ENCODE peak calls at places on chromosomes 1 and 21, in seven cellular contexts. Y is heart left ventricle, F is Peyer's patch, X is stomach, V is GM12878, K is A549, E is transverse colon. Z is an unnamed sample.

GRCh38 chr1:65264197-65264929 is 45.0 kb upstream of the DNAJC6 start:
- DNase-seq in X (no peak), F (no peak), E (no peak), V (no peak), Y (peak; percentile 23), K (no peak), Z (peak; percentile 44)

GRCh38 chr1:157966034-157966671 is 27.3 kb upstream of the KIRREL1 start:
- DNase-seq in X (no peak), E (peak; percentile 67), K (peak; percentile 64), Y (no peak), F (no peak), V (no peak), Z (no peak)

GRCh38 chr21:45897191-45898027 is 84.2 kb upstream of the COL6A1 start:
- DNase-seq in V (no peak), K (no peak), E (no peak), F (no peak), Y (no peak), X (no peak), Z (no peak)

GRCh38 chr1:8201331-8201861 is 116.5 kb upstream of the SLC45A1 start:
- DNase-seq in K (peak; percentile 22), Y (no peak), V (no peak), X (no peak), F (no peak), E (no peak), Z (no peak)

GRCh38 chr1:33916786-33917185 is 52.9 kb downstream of the HMGB4 start:
- DNase-seq in V (no peak), E (no peak), K (no peak), F (no peak), Y (no peak), X (no peak), Z (no peak)

GRCh38 chr1:227166559-227166958 is 151.7 kb downstream of the CDC42BPA start:
- DNase-seq in E (no peak), V (no peak), F (no peak), Y (no peak), X (no peak), K (no peak), Z (no peak)

GRCh38 chr1:69657976-69658375 is 90.3 kb downstream of the LRRC7 start:
- DNase-seq in K (no peak), X (no peak), E (no peak), F (no peak), V (no peak), Y (no peak), Z (no peak)

GRCh38 chr1:42756956-42757891 is 9.6 kb downstream of the P3H1 start:
- DNase-seq in K (peak; percentile 56), E (no peak), F (no peak), X (peak; percentile 25), Y (no peak), V (no peak), Z (peak; percentile 67)

GRCh38 chr1:208565761-208566440 is 321.7 kb upstream of the PLXNA2 start:
- DNase-seq in Y (no peak), X (no peak), K (no peak), V (no peak), E (no peak), F (no peak), Z (no peak)

GRCh38 chr1:61083799-61084385 is 1.5 kb downstream of the NFIA start:
- DNase-seq in V (no peak), X (no peak), F (no peak), E (no peak), Y (no peak), K (no peak), Z (no peak)

GRCh38 chr1:12415239-12415543 is 185.4 kb downstream of the VPS13D start:
- DNase-seq in Y (no peak), X (no peak), V (no peak), K (no peak), E (no peak), F (no peak), Z (no peak)

GRCh38 chr1:12450090-12450764 is 167.8 kb downstream of the DHRS3 start:
- DNase-seq in K (no peak), V (no peak), X (no peak), Y (peak; percentile 44), F (no peak), E (no peak), Z (no peak)

GRCh38 chr1:147273409-147274307 is 31.2 kb downstream of the CHD1L start:
- DNase-seq in V (peak; percentile 9), E (no peak), F (no peak), Y (peak; percentile 22), X (no peak), K (peak; percentile 59), Z (peak; percentile 30)

GRCh38 chr1:246647113-246647512 is 77.1 kb upstream of the SCCPDH start:
- DNase-seq in E (peak; percentile 24), X (no peak), K (no peak), V (no peak), Y (peak; percentile 74), F (no peak), Z (no peak)

GRCh38 chr1:200880212-200880611 is 7.4 kb downstream of the GPR25 start:
- DNase-seq in K (no peak), X (no peak), F (no peak), E (no peak), V (peak; percentile 77), Y (no peak), Z (no peak)

GRCh38 chr1:32622205-32622604 is 28.1 kb downstream of the ZBTB8OS start:
- DNase-seq in V (no peak), F (no peak), Y (no peak), K (no peak), E (no peak), X (no peak), Z (no peak)

GRCh38 chr1:32623775-32624174 is 26.6 kb downstream of the ZBTB8OS start:
- DNase-seq in V (no peak), F (no peak), K (no peak), E (no peak), X (no peak), Y (no peak), Z (no peak)

GRCh38 chr1:32619701-32620485 is 30.5 kb downstream of the ZBTB8OS start:
- DNase-seq in K (no peak), X (no peak), F (no peak), E (no peak), Y (no peak), V (peak; percentile 72), Z (no peak)

GRCh38 chr1:32622806-32623694 is 27.3 kb downstream of the ZBTB8OS start:
- DNase-seq in E (no peak), V (no peak), Y (no peak), X (no peak), F (no peak), K (no peak), Z (no peak)

DNA sequence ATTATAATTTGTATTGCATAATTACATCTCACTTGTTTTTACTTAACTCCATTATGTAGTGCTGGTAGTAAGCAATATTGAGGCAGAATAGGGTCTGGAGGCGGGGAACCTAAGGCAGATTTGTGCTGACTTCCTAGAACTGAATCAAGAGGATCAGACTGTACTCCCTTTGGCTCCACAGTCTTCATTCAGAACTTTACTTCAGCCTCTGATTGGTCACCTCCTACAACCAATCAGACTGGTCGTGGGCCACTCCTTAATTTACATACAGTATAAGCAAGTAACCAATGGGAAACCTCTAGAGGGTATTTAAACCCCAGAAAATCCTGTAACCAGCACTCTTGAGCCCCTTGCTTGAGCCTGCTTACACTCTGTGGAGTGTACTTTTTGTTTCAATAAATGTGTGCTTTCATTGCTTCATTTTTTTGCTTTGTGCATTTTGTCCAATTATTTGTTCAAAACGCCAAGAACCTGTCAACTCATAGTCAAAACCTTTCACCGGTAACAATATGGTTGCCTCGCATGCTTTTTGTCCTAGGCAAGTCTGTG is 31.6 kb downstream of the ZBTB8OS start:
- DNase-seq in F (no peak), X (no peak), K (no peak), Y (no peak), E (no peak), V (no peak), Z (no peak)
- TF ChIP-seq POLR2A in F (no peak), X (no peak), K (no peak), Y (no peak), E (no peak), V (no peak), Z (no peak)

GRCh38 chr1:190679444-190679843 is 201.8 kb upstream of the BRINP3 start:
- DNase-seq in F (no peak), V (no peak), K (no peak), Y (no peak), E (no peak), X (no peak), Z (no peak)

GRCh38 chr1:190679032-190679431 is 201.4 kb upstream of the BRINP3 start:
- DNase-seq in E (no peak), V (no peak), Y (no peak), F (no peak), K (no peak), X (no peak), Z (no peak)
- TF ChIP-seq POLR2A in E (no peak), V (no peak), Y (no peak), F (no peak), K (no peak), X (no peak), Z (no peak)

DNA sequence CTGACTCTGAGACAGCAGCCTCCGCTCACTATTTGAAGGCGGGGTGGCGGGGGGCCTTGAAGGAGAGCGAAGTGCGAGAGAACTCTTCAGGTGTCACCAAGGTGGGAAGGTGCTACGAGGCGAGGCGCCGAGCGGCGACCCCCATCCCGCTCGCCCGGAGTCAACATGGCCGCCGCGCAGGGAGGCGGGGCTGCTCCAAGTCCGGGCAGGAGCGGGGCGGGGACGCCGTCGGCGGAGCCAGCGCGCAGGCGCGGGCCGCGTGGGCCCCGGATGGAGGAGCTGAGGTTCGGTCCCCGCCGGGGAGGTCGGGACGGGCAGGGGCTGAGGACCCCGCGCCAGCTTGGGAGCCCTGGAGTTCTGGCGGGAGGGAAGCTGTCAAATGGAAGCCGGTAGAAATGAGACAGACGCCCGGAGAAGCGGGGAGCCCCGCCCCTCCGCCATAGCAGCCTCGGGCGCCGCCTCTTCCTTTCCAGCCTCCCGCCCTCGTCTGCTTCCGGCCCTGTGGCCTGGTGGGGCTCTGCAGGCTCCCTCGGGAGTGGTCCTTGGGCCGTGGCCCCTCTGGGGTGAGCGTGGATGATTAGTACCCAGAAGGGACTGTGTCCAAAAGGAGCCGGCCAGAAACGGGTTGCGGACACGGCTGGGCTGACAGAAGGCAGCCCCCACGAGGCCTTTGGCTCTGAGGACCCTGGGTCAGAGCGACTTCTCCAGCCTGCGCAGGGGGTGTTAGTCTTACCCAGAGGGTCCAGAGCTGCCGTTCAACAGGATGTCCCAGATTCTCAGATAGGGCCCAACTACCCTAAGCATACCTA is at the start of gene PIGV:
- DNase-seq in K (peak; percentile 76), Y (peak; percentile 90), F (peak; percentile 85), X (peak; percentile 89), V (no peak), E (peak; percentile 90), Z (no peak)
- TF ChIP-seq POLR2A in K (peak; percentile 57), Y (peak; percentile 66), F (peak; percentile 63), X (peak; percentile 50), V (peak; percentile 73), E (peak; percentile 81), Z (peak; percentile 15)

GRCh38 chr1:91828007-91828321 is 58.0 kb downstream of the TGFBR3 start:
- DNase-seq in K (no peak), E (no peak), V (no peak), F (no peak), Y (no peak), X (no peak), Z (no peak)

GRCh38 chr1:91829293-91830153 is 56.4 kb downstream of the TGFBR3 start:
- DNase-seq in X (no peak), Y (no peak), V (no peak), F (no peak), E (no peak), K (no peak), Z (no peak)

GRCh38 chr1:91831132-91831930 is 54.6 kb downstream of the TGFBR3 start:
- DNase-seq in K (no peak), Y (no peak), V (no peak), E (peak; percentile 30), F (no peak), X (no peak), Z (no peak)

GRCh38 chr1:91828583-91829281 is 57.2 kb downstream of the TGFBR3 start:
- DNase-seq in K (no peak), E (no peak), X (no peak), F (no peak), Y (no peak), V (no peak), Z (no peak)

GRCh38 chr1:91830242-91831131 is 55.5 kb downstream of the TGFBR3 start:
- DNase-seq in F (no peak), Y (peak; percentile 81), X (no peak), E (peak; percentile 67), K (peak; percentile 21), V (no peak), Z (no peak)
- TF ChIP-seq POLR2A in F (no peak), Y (no peak), X (no peak), E (no peak), K (no peak), V (no peak), Z (no peak)

Z was measured in H54.